ENCODE peak calls at places on chromosomes 12 and 14, in ten cellular contexts. D, L, K, N, M, V, G, T, Y and A are unnamed samples.

GRCh38 chr14:79419571-79420327 is 791.6 kb downstream of the DIO2 start:
- DNase-seq in L (no peak), M (no peak), Y (no peak), T (no peak), V (no peak), D (no peak), G (no peak), N (no peak), K (no peak), A (no peak)

GRCh38 chr12:113860950-113861349 is 105.2 kb downstream of the RBM19 start:
- DNase-seq in D (peak), T (no peak), Y (no peak), V (no peak), G (no peak), N (no peak), M (no peak), K (peak), L (no peak), A (no peak)

GRCh38 chr14:76456891-76457586 is 81.1 kb downstream of the ESRRB start:
- DNase-seq in Y (no peak), D (no peak), L (no peak), K (no peak), T (no peak), M (no peak), V (no peak), G (no peak), N (peak), A (no peak)

GRCh38 chr14:106883218-106883692 is 1356.9 kb downstream of the TMEM121 start:
- DNase-seq in K (no peak), N (no peak), L (no peak), D (no peak), T (no peak), V (peak), Y (peak), G (peak), M (no peak), A (no peak)

GRCh38 chr12:52278931-52279682 is 4.7 kb downstream of the KRT86 start:
- DNase-seq in Y (peak), T (peak), D (peak), V (peak), K (peak), L (peak), G (peak), N (peak), M (peak), A (peak)

GRCh38 chr12:19203539-19204506 is 74.3 kb downstream of the PLEKHA5 start:
- DNase-seq in M (no peak), D (no peak), L (no peak), K (no peak), N (no peak), Y (no peak), V (no peak), G (no peak), T (no peak), A (no peak)

GRCh38 chr14:45716506-45716905 is 463.5 kb upstream of the MIS18BP1 start:
- DNase-seq in M (no peak), D (peak), L (no peak), T (no peak), G (no peak), V (no peak), K (no peak), Y (no peak), N (no peak), A (no peak)

GRCh38 chr12:123141615-123142517 is 9.0 kb downstream of the PITPNM2 start:
- DNase-seq in G (peak), K (peak), D (no peak), N (no peak), T (peak), M (peak), Y (peak), V (no peak), L (no peak), A (peak)

GRCh38 chr12:68609955-68610434 is 704 bp upstream of the RAP1B start:
- DNase-seq in V (no peak), T (no peak), Y (peak), K (peak), L (peak), D (no peak), G (peak), N (peak), M (peak), A (peak)

GRCh38 chr12:130537051-130537450 is 179.0 kb downstream of the RIMBP2 start:
- DNase-seq in N (no peak), Y (no peak), D (no peak), K (no peak), G (no peak), T (no peak), M (no peak), L (no peak), V (no peak), A (no peak)

GRCh38 chr12:24649634-24650033 is 299.3 kb downstream of the BCAT1 start:
- DNase-seq in D (no peak), T (no peak), G (no peak), K (no peak), L (no peak), Y (no peak), N (no peak), V (no peak), M (no peak), A (no peak)

DNA sequence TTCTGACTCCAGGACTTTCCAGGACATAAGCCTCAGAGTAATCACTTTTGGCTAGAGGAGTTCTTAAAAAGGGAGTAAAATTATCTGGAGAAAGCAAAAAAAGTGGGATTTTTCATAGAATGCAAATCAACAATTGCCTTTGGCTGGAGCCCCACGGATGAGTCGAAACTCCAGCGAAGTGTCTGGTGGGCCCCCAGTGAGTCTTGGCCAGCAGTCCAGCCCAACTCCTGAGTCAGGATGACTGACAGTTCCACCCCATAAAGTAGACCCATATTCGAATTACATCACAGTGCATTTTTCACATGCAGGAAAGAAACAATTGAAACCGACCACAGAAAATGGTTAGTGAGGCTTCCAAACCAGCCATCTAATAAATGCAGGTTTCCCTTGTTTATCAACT is 265.7 kb downstream of the BCL11B start:
- DNase-seq in L (no peak), K (no peak), G (no peak), M (no peak), N (no peak), Y (no peak), D (no peak), V (no peak), T (no peak), A (no peak)
- TF ChIP-seq POLR2A in L (no peak), K (no peak), G (no peak), M (no peak), N (no peak), Y (no peak), D (no peak), V (no peak), T (no peak), A (no peak)

GRCh38 chr12:132761032-132761910 is at the start of gene ANKLE2:
- DNase-seq in V (peak), D (peak), G (peak), K (peak), M (peak), T (no peak), L (peak), N (no peak), Y (peak), A (peak)

GRCh38 chr12:132765366-132765765 is 3.7 kb upstream of the ANKLE2 start:
- DNase-seq in Y (no peak), T (no peak), L (no peak), N (no peak), D (no peak), K (no peak), M (no peak), G (no peak), V (no peak), A (no peak)

GRCh38 chr12:132766380-132767085 is 4.9 kb upstream of the ANKLE2 start:
- DNase-seq in Y (peak), V (no peak), T (no peak), G (no peak), D (no peak), M (no peak), L (peak), K (no peak), N (no peak), A (peak)

GRCh38 chr12:132764231-132764630 is 2.6 kb upstream of the ANKLE2 start:
- DNase-seq in Y (no peak), T (no peak), N (no peak), L (no peak), G (no peak), V (no peak), M (no peak), K (no peak), D (no peak), A (no peak)

GRCh38 chr12:132761911-132762583 is 415 bp upstream of the ANKLE2 start:
- DNase-seq in M (peak), L (peak), T (peak), V (peak), K (peak), Y (peak), D (peak), N (peak), G (peak), A (peak)
- TF ChIP-seq POLR2A in M (no peak), L (peak), T (peak), V (no peak), K (peak), Y (no peak), D (peak), N (peak), G (peak), A (peak)

GRCh38 chr14:31420013-31420318 is 384 bp downstream of the HEATR5A start:
- DNase-seq in Y (peak), K (peak), V (peak), G (peak), N (peak), M (peak), D (peak), T (no peak), L (peak), A (peak)

GRCh38 chr14:31421200-31421599 is 850 bp upstream of the HEATR5A start:
- DNase-seq in M (no peak), D (no peak), Y (no peak), N (no peak), G (no peak), L (no peak), V (no peak), K (no peak), T (no peak), A (no peak)

GRCh38 chr14:31418440-31418839 is 1.9 kb downstream of the HEATR5A start:
- DNase-seq in T (no peak), G (no peak), K (no peak), Y (no peak), M (no peak), V (no peak), D (no peak), N (no peak), L (no peak), A (no peak)

GRCh38 chr14:31419179-31420012 is 954 bp downstream of the HEATR5A start:
- DNase-seq in M (no peak), K (no peak), T (no peak), N (no peak), L (no peak), D (no peak), G (no peak), V (no peak), Y (no peak), A (no peak)

GRCh38 chr14:31420319-31421081 is at the start of gene HEATR5A:
- DNase-seq in M (peak), K (peak), V (peak), T (peak), L (peak), D (peak), Y (peak), G (peak), N (peak), A (peak)
- TF ChIP-seq POLR2A in M (peak), K (peak), V (no peak), T (peak), L (peak), D (peak), Y (peak), G (peak), N (peak), A (peak)

DNA sequence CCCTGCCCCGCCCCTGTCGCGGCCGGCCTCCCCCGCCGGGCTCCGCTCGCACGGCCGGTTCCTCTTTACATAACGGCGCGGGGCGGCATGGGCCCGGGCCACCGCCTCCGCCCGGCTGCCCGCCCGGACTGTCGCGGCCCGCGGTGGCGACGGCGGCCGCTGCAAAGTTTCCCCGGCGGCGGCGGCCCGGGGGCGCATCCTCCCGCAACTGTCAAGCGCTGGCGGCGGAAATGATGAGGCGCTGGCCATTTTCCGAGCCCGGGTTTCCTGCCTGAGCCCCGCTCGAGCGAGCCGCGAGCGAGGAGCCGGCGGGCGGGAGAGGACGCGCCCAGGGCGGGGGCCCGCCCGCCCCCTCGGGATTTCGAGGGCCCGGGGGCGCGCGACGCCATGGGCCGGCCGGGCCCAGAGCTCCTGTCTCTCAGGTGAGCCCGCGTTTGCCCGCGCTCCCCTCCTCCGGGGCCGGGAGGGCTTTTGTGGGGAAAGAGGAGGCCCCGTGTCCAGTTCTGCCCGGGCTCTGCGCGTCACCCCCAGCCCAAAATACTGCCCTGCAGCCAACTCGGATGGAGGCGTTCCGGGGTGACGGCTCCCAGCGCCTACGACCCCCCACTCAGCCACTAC is at the start of gene SH2B3:
- DNase-seq in G (no peak), M (peak), T (no peak), V (no peak), N (no peak), Y (no peak), D (peak), L (no peak), K (no peak), A (no peak)
- TF ChIP-seq POLR2A in G (peak), M (peak), T (no peak), V (no peak), N (peak), Y (no peak), D (no peak), L (peak), K (peak), A (no peak)

GRCh38 chr14:50835280-50835679 is 4.3 kb upstream of the NIN start:
- DNase-seq in D (no peak), G (no peak), V (no peak), M (no peak), T (no peak), K (no peak), N (no peak), Y (no peak), L (no peak), A (no peak)
- TF ChIP-seq POLR2A in D (no peak), G (no peak), V (no peak), M (no peak), T (no peak), K (no peak), N (no peak), Y (no peak), L (no peak), A (no peak)

DNA sequence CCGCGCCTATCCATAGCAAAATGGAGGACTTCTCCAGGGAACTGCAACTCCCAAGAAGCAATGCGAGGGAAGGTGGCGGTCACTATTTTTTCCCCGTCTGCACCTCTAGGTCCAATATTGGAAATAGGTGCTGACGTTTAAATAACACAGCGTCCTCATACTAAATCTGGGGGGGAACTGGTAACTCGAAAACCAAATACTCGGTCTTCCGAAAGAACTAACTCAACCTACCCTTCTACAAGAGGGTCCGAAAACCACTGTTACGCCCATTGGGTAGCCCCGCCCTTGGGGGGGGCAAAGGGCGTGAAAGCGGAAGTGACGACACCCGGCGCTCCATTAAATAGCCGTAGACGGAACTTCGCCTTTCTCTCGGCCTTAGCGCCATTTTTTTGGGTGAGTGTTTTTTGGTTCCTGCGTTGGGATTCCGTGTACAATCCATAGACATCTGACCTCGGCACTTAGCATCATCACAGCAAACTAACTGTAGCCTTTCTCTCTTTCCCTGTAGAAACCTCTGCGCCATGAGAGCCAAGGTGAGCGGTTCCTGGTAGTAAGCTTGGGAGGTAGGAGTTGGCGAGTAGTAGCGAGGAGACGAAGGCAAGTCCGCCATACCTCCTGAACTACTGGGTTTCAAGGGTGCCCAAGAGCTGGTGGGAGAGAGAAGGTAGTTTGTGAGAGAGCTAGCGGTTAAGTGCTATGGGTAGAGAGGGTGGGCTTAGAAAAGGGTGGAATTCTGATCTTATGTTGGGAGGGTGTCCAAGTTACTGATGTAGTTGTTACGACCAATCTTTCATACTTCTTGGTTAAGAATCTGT is at the start of gene RPL41:
- DNase-seq in T (peak), K (peak), M (peak), D (peak), N (peak), Y (peak), V (peak), G (peak), L (peak), A (peak)
- TF ChIP-seq POLR2A in T (peak), K (peak), M (peak), D (peak), N (peak), Y (peak), V (peak), G (peak), L (peak), A (peak)

GRCh38 chr12:131944601-131945251 is 5.0 kb upstream of the EP400 start:
- DNase-seq in T (no peak), G (no peak), K (no peak), M (no peak), N (no peak), V (peak), Y (no peak), L (no peak), D (no peak), A (no peak)
- TF ChIP-seq POLR2A in T (no peak), G (no peak), K (no peak), M (no peak), N (no peak), V (no peak), Y (no peak), L (no peak), D (peak), A (no peak)

GRCh38 chr14:50085570-50086315 is 30.6 kb downstream of the VCPKMT start:
- DNase-seq in N (no peak), Y (no peak), V (no peak), G (no peak), K (peak), L (no peak), D (no peak), T (no peak), M (no peak), A (no peak)

GRCh38 chr14:50082784-50083466 is 33.4 kb downstream of the VCPKMT start:
- DNase-seq in T (no peak), Y (no peak), L (no peak), V (no peak), G (no peak), N (no peak), M (no peak), D (no peak), K (no peak), A (no peak)

GRCh38 chr14:50084666-50085065 is 31.7 kb downstream of the VCPKMT start:
- DNase-seq in G (no peak), K (no peak), N (no peak), M (no peak), Y (no peak), L (no peak), T (no peak), V (no peak), D (no peak), A (no peak)

GRCh38 chr14:50082308-50082742 is 34.0 kb downstream of the VCPKMT start:
- DNase-seq in V (no peak), Y (no peak), L (no peak), N (no peak), G (no peak), D (no peak), T (no peak), M (no peak), K (no peak), A (no peak)

DNA sequence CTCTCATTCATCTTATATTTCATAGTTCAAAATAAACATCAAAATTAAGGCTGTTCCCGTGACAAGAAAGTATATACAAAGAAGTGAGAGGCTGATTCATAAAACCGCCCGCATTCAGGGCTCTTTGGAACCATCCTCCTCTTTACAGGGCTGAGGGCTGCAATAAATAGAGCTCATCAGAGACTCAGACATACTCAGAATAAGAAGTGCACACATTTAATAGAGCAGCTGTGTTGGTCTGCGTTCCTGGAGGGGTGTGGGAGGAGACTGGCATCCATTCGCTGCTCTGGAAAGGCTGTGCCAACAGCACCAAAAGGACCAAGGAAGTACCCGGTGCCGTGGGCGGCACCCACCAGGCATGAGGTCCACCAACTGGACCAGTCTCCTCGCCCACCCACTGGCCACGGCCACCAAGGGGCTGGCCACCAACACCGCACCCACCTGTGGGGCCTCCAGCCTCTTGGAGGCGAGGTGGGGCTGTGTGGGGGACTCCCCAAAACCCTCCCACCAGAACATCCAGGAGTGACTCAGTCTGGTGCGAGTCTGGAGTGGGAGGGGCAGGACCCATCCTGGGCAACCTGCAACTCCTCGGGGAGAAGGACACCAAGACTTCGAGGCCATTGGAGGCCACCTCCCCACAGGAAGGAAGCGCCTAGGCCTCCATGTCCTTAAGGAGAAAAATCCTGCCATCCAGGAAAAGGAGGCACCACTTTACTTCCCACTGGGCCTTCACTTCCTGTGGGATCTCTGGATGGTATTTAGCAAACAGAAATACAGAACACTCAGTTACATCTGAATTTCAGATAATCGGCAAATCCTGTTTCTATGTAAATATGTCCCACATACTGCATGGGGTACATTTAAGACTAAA is 32.7 kb downstream of the VCPKMT start:
- DNase-seq in G (no peak), T (no peak), Y (no peak), M (no peak), V (peak), N (no peak), D (no peak), L (no peak), K (no peak), A (no peak)
- TF ChIP-seq POLR2A in G (no peak), T (no peak), Y (no peak), M (no peak), V (no peak), N (no peak), D (no peak), L (no peak), K (no peak), A (no peak)

GRCh38 chr12:50400638-50401382 is at the start of gene LARP4:
- DNase-seq in V (peak), G (peak), D (peak), K (peak), N (peak), Y (peak), M (peak), T (peak), L (peak), A (peak)
- TF ChIP-seq POLR2A in V (no peak), G (peak), D (peak), K (peak), N (peak), Y (no peak), M (peak), T (peak), L (peak), A (no peak)